ENCODE peak calls at places on chromosomes 1 and 21, in eight cellular contexts. A is stomach; S is RWPE1; R is Panc1; H is ovary; F is WERI-Rb-1; J is CD8-positive, alpha-beta memory T cell; N is tibial nerve. O is an unnamed sample.
A peak's percentile ranks its signal among the peaks of the same experiment; 100 is the strongest.

GRCh38 chr1:209202826-209203439 is 380.6 kb upstream of the CAMK1G start:
- DNase-seq in A (no peak), S (peak; percentile 49), R (peak; percentile 5), F (peak; percentile 18), N (no peak), J (no peak), H (no peak), O (no peak)

GRCh38 chr1:53737648-53738204 is 1.2 kb downstream of the GLIS1 start:
- DNase-seq in H (no peak), R (no peak), J (no peak), F (no peak), N (no peak), S (no peak), A (no peak), O (no peak)

GRCh38 chr1:14039894-14040430 is 340.0 kb downstream of the PRDM2 start:
- DNase-seq in J (no peak), A (no peak), R (no peak), S (peak; percentile 62), H (no peak), N (no peak), F (no peak), O (peak; percentile 12)

GRCh38 chr1:228152918-228153258 is 3.2 kb downstream of the GJC2 start:
- DNase-seq in S (no peak), J (no peak), R (no peak), N (peak; percentile 10), H (no peak), F (no peak), A (no peak), O (no peak)

GRCh38 chr1:174315239-174315638 is 132.5 kb upstream of the GPR52 start:
- DNase-seq in H (no peak), R (no peak), F (no peak), N (no peak), J (no peak), S (no peak), A (no peak), O (no peak)

GRCh38 chr1:179820216-179820970 is 57.2 kb downstream of the TOR1AIP2 start:
- DNase-seq in H (no peak), J (no peak), S (no peak), R (no peak), N (no peak), A (no peak), F (no peak), O (no peak)

GRCh38 chr1:25232866-25233784 is 823 bp upstream of the SYF2 start:
- DNase-seq in H (peak; percentile 57), F (peak; percentile 63), A (peak; percentile 68), J (peak; percentile 45), R (peak; percentile 89), N (peak; percentile 60), S (peak; percentile 91), O (peak; percentile 64)

GRCh38 chr1:201466492-201466891 is 2.5 kb downstream of the PHLDA3 start:
- DNase-seq in S (peak; percentile 59), H (no peak), J (no peak), N (no peak), R (no peak), A (peak; percentile 54), F (no peak), O (no peak)

GRCh38 chr1:203592156-203592555 is 34.5 kb upstream of the ATP2B4 start:
- DNase-seq in S (no peak), J (no peak), R (no peak), N (no peak), H (peak; percentile 25), F (peak; percentile 70), A (no peak), O (no peak)

GRCh38 chr21:42062543-42063022 is 8.5 kb upstream of the UMODL1 start:
- DNase-seq in J (peak; percentile 94), A (peak; percentile 56), H (no peak), N (no peak), R (no peak), S (no peak), F (peak; percentile 54), O (no peak)

GRCh38 chr1:95117207-95118018 is at the start of gene TLCD4:
- DNase-seq in N (no peak), R (no peak), F (peak; percentile 60), S (peak; percentile 51), A (peak; percentile 78), J (peak; percentile 35), H (peak; percentile 55), O (no peak)

GRCh38 chr1:25031601-25031965 is 101.5 kb upstream of the RUNX3 start:
- DNase-seq in R (no peak), J (no peak), H (no peak), S (no peak), F (no peak), A (no peak), N (no peak), O (no peak)

GRCh38 chr1:174942547-174943255 is 57.0 kb upstream of the CACYBP start:
- DNase-seq in N (peak; percentile 32), R (no peak), S (no peak), H (no peak), J (no peak), A (no peak), F (no peak), O (no peak)

GRCh38 chr1:63871451-63871850 is 97.6 kb downstream of the ROR1 start:
- DNase-seq in H (no peak), N (no peak), A (no peak), F (no peak), J (no peak), R (no peak), S (no peak), O (no peak)

GRCh38 chr1:205250699-205251098 is 23.0 kb downstream of the TMCC2 start:
- DNase-seq in N (no peak), S (no peak), F (no peak), A (no peak), J (no peak), R (no peak), H (no peak), O (no peak)

GRCh38 chr1:205249651-205250050 is 21.9 kb downstream of the TMCC2 start:
- DNase-seq in H (no peak), J (no peak), R (no peak), N (no peak), S (no peak), A (no peak), F (no peak), O (no peak)

GRCh38 chr1:205247130-205247921 is 19.6 kb downstream of the TMCC2 start:
- DNase-seq in F (peak; percentile 54), J (no peak), N (peak; percentile 36), S (no peak), A (no peak), R (no peak), H (peak; percentile 68), O (no peak)

GRCh38 chr1:205246426-205247119 is 18.8 kb downstream of the TMCC2 start:
- DNase-seq in F (no peak), N (no peak), J (no peak), S (no peak), A (no peak), H (peak; percentile 6), R (no peak), O (no peak)

GRCh38 chr1:205248793-205249601 is 21.3 kb downstream of the TMCC2 start:
- DNase-seq in S (no peak), N (peak; percentile 49), H (peak; percentile 96), J (no peak), F (no peak), A (peak; percentile 77), R (no peak), O (no peak)
- H3K27ac ChIP-seq in S (no peak overlapping the region), N (peak overlapping the region; percentile 78), H (peak overlapping the region; percentile 11), J (no peak overlapping the region), F (peak overlapping the region; percentile 15), A (no peak overlapping the region), R (no peak overlapping the region), O (no peak overlapping the region)

DNA sequence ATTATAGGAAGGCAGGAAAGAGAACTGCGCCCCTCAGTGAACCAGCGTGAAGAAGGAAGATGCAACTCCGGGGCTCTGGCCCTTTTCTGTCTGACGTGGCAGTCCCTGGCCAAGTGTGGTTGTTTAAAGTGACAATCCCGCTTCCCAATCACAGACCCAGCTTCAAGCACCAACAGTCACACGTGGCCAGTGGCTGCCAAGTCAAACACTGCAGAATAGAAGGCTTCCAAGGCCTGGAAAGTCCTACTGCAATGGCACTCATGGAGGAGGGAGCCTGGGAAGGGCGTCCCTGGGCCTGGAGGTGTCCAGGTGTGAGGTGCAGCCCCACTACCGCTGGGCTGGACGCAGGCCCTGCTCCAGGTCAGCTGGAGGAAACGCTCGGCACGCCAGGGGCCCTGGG is 143.8 kb downstream of the CASZ1 start:
- DNase-seq in A (peak; percentile 83), R (no peak), S (no peak), F (no peak), J (no peak), H (no peak), N (no peak), O (no peak)
- H3K27ac ChIP-seq in A (peak overlapping the region; percentile 21), R (no peak overlapping the region), S (peak overlapping the region; percentile 31), F (no peak overlapping the region), J (no peak overlapping the region), H (no peak overlapping the region), N (no peak overlapping the region), O (no peak overlapping the region)

GRCh38 chr1:184865831-184866230 is 108.5 kb downstream of the NIBAN1 start:
- DNase-seq in J (no peak), N (no peak), R (no peak), F (no peak), H (no peak), A (no peak), S (no peak), O (no peak)
- H3K27ac ChIP-seq in J (no peak overlapping the region), N (peak overlapping the region; percentile 14), R (no peak overlapping the region), F (no peak overlapping the region), H (no peak overlapping the region), A (no peak overlapping the region), S (no peak overlapping the region), O (no peak overlapping the region)

GRCh38 chr1:157135646-157136045 is 2.5 kb downstream of the ETV3 start:
- DNase-seq in J (no peak), S (no peak), A (no peak), F (no peak), N (no peak), R (no peak), H (no peak), O (no peak)
- H3K27ac ChIP-seq in J (no peak overlapping the region), S (no peak overlapping the region), A (no peak overlapping the region), F (no peak overlapping the region), N (no peak overlapping the region), R (no peak overlapping the region), H (no peak overlapping the region), O (peak overlapping the region; percentile 88)

GRCh38 chr1:15146142-15146541 is 7.4 kb upstream of the TMEM51 start:
- DNase-seq in R (no peak), A (peak; percentile 49), H (no peak), F (no peak), J (no peak), S (no peak), N (no peak), O (no peak)
- H3K27ac ChIP-seq in R (no peak overlapping the region), A (no peak overlapping the region), H (no peak overlapping the region), F (no peak overlapping the region), J (no peak overlapping the region), S (no peak overlapping the region), N (no peak overlapping the region), O (no peak overlapping the region)

DNA sequence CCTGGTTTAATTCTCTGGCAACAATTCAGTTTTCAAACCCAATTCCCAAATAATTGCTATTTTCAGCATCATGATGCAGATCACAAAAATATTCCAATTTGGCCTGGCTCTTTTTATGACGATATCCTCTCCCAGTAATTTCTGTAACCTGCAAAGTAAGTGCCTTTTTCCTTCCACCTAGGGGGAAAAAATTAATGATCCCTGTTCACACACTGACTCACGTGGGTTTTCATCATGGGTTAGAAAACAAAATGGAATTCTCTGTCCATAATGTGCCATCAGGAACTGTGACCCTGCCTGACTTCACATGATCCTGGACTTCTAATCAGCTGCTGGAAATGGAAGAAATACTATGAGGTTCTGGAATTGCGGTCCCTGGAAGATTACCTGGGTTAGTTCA is 24.5 kb downstream of the AK2 start:
- DNase-seq in A (no peak), F (no peak), J (no peak), S (no peak), H (no peak), N (no peak), R (no peak), O (no peak)
- H3K27ac ChIP-seq in A (peak overlapping the region; percentile 59), F (no peak overlapping the region), J (no peak overlapping the region), S (no peak overlapping the region), H (peak overlapping the region; percentile 13), N (peak overlapping the region; percentile 93), R (no peak overlapping the region), O (no peak overlapping the region)